ENCODE peak calls at places on chromosomes 1 and 21, in five cellular contexts. One of them, this sample, is unnamed.

GRCh38 chr1:227770812-227771211 is 35.6 kb downstream of the SNAP47 start:
- DNase-seq in pancreas: no peak
- DNase-seq in transverse colon: no peak
- DNase-seq in lower lobe of right lung: no peak
- DNase-seq in body of pancreas: no peak
- DNase-seq in this sample: no peak

GRCh38 chr1:4177425-4178150 is 277.5 kb upstream of the C1orf174 start:
- DNase-seq in pancreas: no peak
- DNase-seq in body of pancreas: no peak
- DNase-seq in transverse colon: no peak
- DNase-seq in lower lobe of right lung: no peak
- DNase-seq in this sample: no peak

GRCh38 chr1:47701741-47702515 is 264.1 kb downstream of the FOXD2 start:
- DNase-seq in lower lobe of right lung: no peak
- DNase-seq in body of pancreas: no peak
- DNase-seq in pancreas: no peak
- DNase-seq in transverse colon: peak; percentile 72
- DNase-seq in this sample: no peak

GRCh38 chr1:234279021-234279420 is 94.2 kb upstream of the COA6 start:
- DNase-seq in pancreas: no peak
- DNase-seq in body of pancreas: no peak
- DNase-seq in transverse colon: no peak
- DNase-seq in lower lobe of right lung: no peak
- DNase-seq in this sample: no peak

GRCh38 chr1:208203848-208204609 is 40.2 kb downstream of the PLXNA2 start:
- DNase-seq in lower lobe of right lung: no peak
- DNase-seq in pancreas: no peak
- DNase-seq in body of pancreas: no peak
- DNase-seq in transverse colon: no peak
- DNase-seq in this sample: no peak

GRCh38 chr1:218660678-218661053 is 315.5 kb downstream of the TGFB2 start:
- DNase-seq in body of pancreas: no peak
- DNase-seq in lower lobe of right lung: no peak
- DNase-seq in transverse colon: no peak
- DNase-seq in pancreas: no peak
- DNase-seq in this sample: no peak

GRCh38 chr1:226487921-226488320 is 60.6 kb upstream of the STUM start:
- DNase-seq in lower lobe of right lung: no peak
- DNase-seq in pancreas: no peak
- DNase-seq in transverse colon: no peak
- DNase-seq in body of pancreas: peak; percentile 35
- DNase-seq in this sample: no peak

GRCh38 chr1:197917553-197917812 is 311 bp downstream of the LHX9 start:
- DNase-seq in body of pancreas: no peak
- DNase-seq in pancreas: no peak
- DNase-seq in lower lobe of right lung: no peak
- DNase-seq in transverse colon: no peak
- DNase-seq in this sample: no peak

GRCh38 chr1:31625561-31626272 is 8.2 kb downstream of the HCRTR1 start:
- DNase-seq in transverse colon: no peak
- DNase-seq in pancreas: no peak
- DNase-seq in lower lobe of right lung: no peak
- DNase-seq in body of pancreas: no peak
- DNase-seq in this sample: no peak

GRCh38 chr21:28074676-28075075 is 918.0 kb downstream of the LTN1 start:
- DNase-seq in body of pancreas: no peak
- DNase-seq in lower lobe of right lung: no peak
- DNase-seq in pancreas: no peak
- DNase-seq in transverse colon: no peak
- DNase-seq in this sample: no peak

GRCh38 chr1:32062867-32063230 is 9.9 kb upstream of the TMEM39B start:
- DNase-seq in transverse colon: no peak
- DNase-seq in lower lobe of right lung: no peak
- DNase-seq in body of pancreas: no peak
- DNase-seq in pancreas: no peak
- DNase-seq in this sample: no peak

GRCh38 chr1:78145105-78145580 is 99.4 kb downstream of the GIPC2 start:
- DNase-seq in body of pancreas: peak; percentile 61
- DNase-seq in pancreas: peak; percentile 38
- DNase-seq in lower lobe of right lung: peak; percentile 47
- DNase-seq in transverse colon: peak; percentile 56
- DNase-seq in this sample: peak; percentile 21

GRCh38 chr1:152034654-152035405 is 2.0 kb downstream of the S100A11 start:
- DNase-seq in lower lobe of right lung: no peak
- DNase-seq in body of pancreas: peak; percentile 44
- DNase-seq in pancreas: no peak
- DNase-seq in transverse colon: peak; percentile 72
- DNase-seq in this sample: no peak

GRCh38 chr1:200053639-200054038 is 26.1 kb downstream of the NR5A2 start:
- DNase-seq in pancreas: no peak
- DNase-seq in body of pancreas: peak; percentile 12
- DNase-seq in lower lobe of right lung: no peak
- DNase-seq in transverse colon: no peak
- DNase-seq in this sample: no peak

GRCh38 chr1:222886194-222887126 is 71.6 kb downstream of the DISP1 start:
- DNase-seq in pancreas: no peak
- DNase-seq in lower lobe of right lung: no peak
- DNase-seq in body of pancreas: no peak
- DNase-seq in transverse colon: no peak
- DNase-seq in this sample: no peak

GRCh38 chr1:35559317-35559944 is 1.8 kb downstream of the NCDN start:
- DNase-seq in body of pancreas: no peak
- DNase-seq in pancreas: no peak
- DNase-seq in transverse colon: no peak
- DNase-seq in lower lobe of right lung: no peak
- DNase-seq in this sample: no peak

GRCh38 chr1:5888606-5889211 is 103.5 kb downstream of the NPHP4 start:
- DNase-seq in pancreas: no peak
- DNase-seq in transverse colon: no peak
- DNase-seq in lower lobe of right lung: peak; percentile 14
- DNase-seq in body of pancreas: no peak
- DNase-seq in this sample: no peak

GRCh38 chr21:32087452-32087851 is 191.4 kb downstream of the MIS18A start:
- DNase-seq in pancreas: no peak
- DNase-seq in transverse colon: no peak
- DNase-seq in body of pancreas: no peak
- DNase-seq in lower lobe of right lung: no peak
- DNase-seq in this sample: no peak

GRCh38 chr1:17976843-17977242 is 130.8 kb upstream of the IGSF21 start:
- DNase-seq in pancreas: no peak
- DNase-seq in body of pancreas: no peak
- DNase-seq in transverse colon: no peak
- DNase-seq in lower lobe of right lung: no peak
- DNase-seq in this sample: no peak

GRCh38 chr1:226738995-226739695 is at the start of gene ITPKB:
- DNase-seq in lower lobe of right lung: peak; percentile 55
- DNase-seq in pancreas: peak; percentile 34
- DNase-seq in transverse colon: peak; percentile 71
- DNase-seq in body of pancreas: peak; percentile 45
- DNase-seq in this sample: peak; percentile 42

GRCh38 chr1:222767152-222767571 is 30.2 kb downstream of the FAM177B start:
- DNase-seq in transverse colon: no peak
- DNase-seq in lower lobe of right lung: no peak
- DNase-seq in pancreas: no peak
- DNase-seq in body of pancreas: no peak
- DNase-seq in this sample: no peak

GRCh38 chr1:1001631-1002300 is 1.9 kb upstream of the HES4 start:
- DNase-seq in body of pancreas: peak; percentile 83
- DNase-seq in pancreas: peak; percentile 86
- DNase-seq in lower lobe of right lung: peak; percentile 86
- DNase-seq in transverse colon: peak; percentile 86
- DNase-seq in this sample: peak; percentile 82
- H3K4me3 ChIP-seq in body of pancreas: no peak overlapping the region
- H3K4me3 ChIP-seq in pancreas: peak overlapping the region; percentile 58
- H3K4me3 ChIP-seq in lower lobe of right lung: peak overlapping the region; percentile 68
- H3K4me3 ChIP-seq in transverse colon: peak overlapping the region; percentile 54
- H3K4me3 ChIP-seq in this sample: peak overlapping the region; percentile 77

GRCh38 chr21:37225440-37225839 is 41.7 kb downstream of the VPS26C start:
- DNase-seq in pancreas: no peak
- DNase-seq in lower lobe of right lung: no peak
- DNase-seq in transverse colon: no peak
- DNase-seq in body of pancreas: no peak
- DNase-seq in this sample: no peak
- H3K4me1 ChIP-seq in pancreas: no peaks in the 10 kb centered on the region
- H3K4me1 ChIP-seq in lower lobe of right lung: peaks cover 6% of the 10 kb centered on the region
- H3K4me1 ChIP-seq in transverse colon: peaks cover 10% of the 10 kb centered on the region
- H3K4me1 ChIP-seq in body of pancreas: no peaks in the 10 kb centered on the region
- H3K4me1 ChIP-seq in this sample: peaks cover 10% of the 10 kb centered on the region

GRCh38 chr1:169105087-169105433 is 1.4 kb upstream of the ATP1B1 start:
- DNase-seq in lower lobe of right lung: no peak
- DNase-seq in pancreas: no peak
- DNase-seq in body of pancreas: peak; percentile 14
- DNase-seq in transverse colon: no peak
- DNase-seq in this sample: no peak

GRCh38 chr1:169102567-169102966 is 3.9 kb upstream of the ATP1B1 start:
- DNase-seq in pancreas: peak; percentile 23
- DNase-seq in body of pancreas: no peak
- DNase-seq in lower lobe of right lung: peak; percentile 53
- DNase-seq in transverse colon: peak; percentile 17
- DNase-seq in this sample: no peak

GRCh38 chr1:169103002-169103401 is 3.5 kb upstream of the ATP1B1 start:
- DNase-seq in pancreas: no peak
- DNase-seq in lower lobe of right lung: no peak
- DNase-seq in transverse colon: peak; percentile 16
- DNase-seq in body of pancreas: no peak
- DNase-seq in this sample: no peak

GRCh38 chr1:169105434-169106094 is 926 bp upstream of the ATP1B1 start:
- DNase-seq in transverse colon: peak; percentile 96
- DNase-seq in lower lobe of right lung: peak; percentile 94
- DNase-seq in pancreas: peak; percentile 92
- DNase-seq in body of pancreas: peak; percentile 86
- DNase-seq in this sample: peak; percentile 81

GRCh38 chr1:169103443-169103842 is 3.0 kb upstream of the ATP1B1 start:
- DNase-seq in lower lobe of right lung: peak; percentile 84
- DNase-seq in transverse colon: peak; percentile 88
- DNase-seq in pancreas: peak; percentile 80
- DNase-seq in body of pancreas: peak; percentile 68
- DNase-seq in this sample: no peak
- H3K4me3 ChIP-seq in lower lobe of right lung: peak overlapping the region; percentile 32
- H3K4me3 ChIP-seq in transverse colon: peak overlapping the region; percentile 37
- H3K4me3 ChIP-seq in pancreas: peak overlapping the region; percentile 29
- H3K4me3 ChIP-seq in body of pancreas: no peak overlapping the region
- H3K4me3 ChIP-seq in this sample: no peak overlapping the region

GRCh38 chr1:85581138-85581801 is 709 bp downstream of the CCN1 start:
- DNase-seq in lower lobe of right lung: peak; percentile 81
- DNase-seq in pancreas: peak; percentile 88
- DNase-seq in body of pancreas: peak; percentile 87
- DNase-seq in transverse colon: peak; percentile 80
- DNase-seq in this sample: peak; percentile 72
- H3K4me1 ChIP-seq in lower lobe of right lung: peaks cover 42% of the 10 kb centered on the region
- H3K4me1 ChIP-seq in pancreas: peaks cover 4% of the 10 kb centered on the region
- H3K4me1 ChIP-seq in body of pancreas: peaks cover 17% of the 10 kb centered on the region
- H3K4me1 ChIP-seq in transverse colon: peaks cover 9% of the 10 kb centered on the region
- H3K4me1 ChIP-seq in this sample: peaks cover 76% of the 10 kb centered on the region

DNA sequence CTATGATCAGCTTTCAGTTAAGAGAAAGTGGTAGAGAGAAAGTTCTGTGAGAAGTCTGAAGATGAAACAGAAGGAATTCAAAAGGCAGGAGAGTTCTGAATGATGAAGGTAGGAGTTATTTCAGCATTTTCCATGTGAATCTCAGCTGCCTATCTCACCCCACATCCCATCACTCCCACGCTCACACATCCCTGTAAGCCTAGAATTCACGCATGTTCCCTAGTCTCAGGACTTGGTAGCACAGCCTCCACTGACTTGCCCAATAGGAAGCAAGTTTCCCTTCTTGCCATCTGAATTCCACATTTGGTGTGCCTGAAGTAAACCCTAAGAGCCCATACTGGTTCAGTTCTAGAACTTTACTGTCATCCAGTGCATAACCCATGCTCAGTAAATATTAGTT is 56.6 kb downstream of the STYXL2 start:
- DNase-seq in body of pancreas: no peak
- DNase-seq in transverse colon: no peak
- DNase-seq in lower lobe of right lung: no peak
- DNase-seq in pancreas: no peak
- DNase-seq in this sample: no peak
- H3K4me3 ChIP-seq in body of pancreas: no peak overlapping the region
- H3K4me3 ChIP-seq in transverse colon: no peak overlapping the region
- H3K4me3 ChIP-seq in lower lobe of right lung: no peak overlapping the region
- H3K4me3 ChIP-seq in pancreas: no peak overlapping the region
- H3K4me3 ChIP-seq in this sample: no peak overlapping the region

This sample was measured in left ventricle myocardium inferior.